ENCODE peak calls at places on chromosomes 7 and 10, in four cellular contexts. One of them, this sample, is unnamed. For H3K4me1, the result is how much of the 10 kb centered on the place peaks cover.

GRCh38 chr7:77800158-77800557 is 1.6 kb downstream of the PHTF2 start:
- DNase-seq in PC-3: no peak
- DNase-seq in stomach: no peak
- DNase-seq in endodermal cell: no peak
- DNase-seq in this sample: no peak

GRCh38 chr10:60186315-60187071 is 203.2 kb downstream of the ANK3 start:
- DNase-seq in PC-3: peak
- DNase-seq in stomach: peak
- DNase-seq in endodermal cell: no peak
- DNase-seq in this sample: no peak

GRCh38 chr10:110859947-110860376 is 11.8 kb upstream of the PDCD4 start:
- DNase-seq in PC-3: no peak
- DNase-seq in stomach: no peak
- DNase-seq in endodermal cell: peak
- DNase-seq in this sample: no peak

GRCh38 chr10:29849434-29849833 is 210.0 kb downstream of the JCAD start:
- DNase-seq in PC-3: peak
- DNase-seq in stomach: no peak
- DNase-seq in endodermal cell: no peak
- DNase-seq in this sample: no peak

GRCh38 chr7:133837248-133837647 is 289.9 kb upstream of the LRGUK start:
- DNase-seq in PC-3: no peak
- DNase-seq in stomach: no peak
- DNase-seq in endodermal cell: no peak
- DNase-seq in this sample: no peak

GRCh38 chr10:88392222-88392621 is 190.9 kb downstream of the RNLS start:
- DNase-seq in PC-3: no peak
- DNase-seq in stomach: no peak
- DNase-seq in endodermal cell: no peak
- DNase-seq in this sample: no peak

GRCh38 chr7:136998495-136998894 is 130.0 kb downstream of the CHRM2 start:
- DNase-seq in PC-3: peak
- DNase-seq in stomach: no peak
- DNase-seq in endodermal cell: no peak
- DNase-seq in this sample: no peak

GRCh38 chr10:48478980-48479811 is 125.7 kb downstream of the ARHGAP22 start:
- DNase-seq in PC-3: no peak
- DNase-seq in stomach: peak
- DNase-seq in endodermal cell: peak
- DNase-seq in this sample: peak

GRCh38 chr7:158252081-158252836 is 335.4 kb downstream of the PTPRN2 start:
- DNase-seq in PC-3: no peak
- DNase-seq in stomach: no peak
- DNase-seq in endodermal cell: peak
- DNase-seq in this sample: peak

GRCh38 chr7:5351508-5352265 is 68.9 kb downstream of the SLC29A4 start:
- DNase-seq in PC-3: no peak
- DNase-seq in stomach: no peak
- DNase-seq in endodermal cell: peak
- DNase-seq in this sample: no peak

GRCh38 chr7:5356751-5357119 is 66.9 kb downstream of the TNRC18 start:
- DNase-seq in PC-3: no peak
- DNase-seq in stomach: no peak
- DNase-seq in endodermal cell: no peak
- DNase-seq in this sample: no peak

GRCh38 chr7:5352440-5353010 is 69.8 kb downstream of the SLC29A4 start:
- DNase-seq in PC-3: no peak
- DNase-seq in stomach: no peak
- DNase-seq in endodermal cell: no peak
- DNase-seq in this sample: no peak

GRCh38 chr7:5357951-5358350 is 65.7 kb downstream of the TNRC18 start:
- DNase-seq in PC-3: no peak
- DNase-seq in stomach: no peak
- DNase-seq in endodermal cell: no peak
- DNase-seq in this sample: no peak

GRCh38 chr7:5354460-5355279 is 69.0 kb downstream of the TNRC18 start:
- DNase-seq in PC-3: peak
- DNase-seq in stomach: peak
- DNase-seq in endodermal cell: peak
- DNase-seq in this sample: no peak
- H3K27ac ChIP-seq in PC-3: no peak
- H3K27ac ChIP-seq in stomach: peak
- H3K27ac ChIP-seq in endodermal cell: no peak
- H3K27ac ChIP-seq in this sample: peak

GRCh38 chr7:92447239-92448184 is at the start of gene GATAD1:
- DNase-seq in PC-3: peak
- DNase-seq in stomach: peak
- DNase-seq in endodermal cell: peak
- DNase-seq in this sample: no peak
- H3K4me1 ChIP-seq in PC-3: under half
- H3K4me1 ChIP-seq in stomach: under half
- H3K4me1 ChIP-seq in endodermal cell: under half
- H3K4me1 ChIP-seq in this sample: under half

GRCh38 chr7:129212126-129212525 is 12.7 kb upstream of the AHCYL2 start:
- DNase-seq in PC-3: no peak
- DNase-seq in stomach: no peak
- DNase-seq in endodermal cell: no peak
- DNase-seq in this sample: no peak
- H3K27ac ChIP-seq in PC-3: no peak
- H3K27ac ChIP-seq in stomach: no peak
- H3K27ac ChIP-seq in endodermal cell: no peak
- H3K27ac ChIP-seq in this sample: no peak

DNA sequence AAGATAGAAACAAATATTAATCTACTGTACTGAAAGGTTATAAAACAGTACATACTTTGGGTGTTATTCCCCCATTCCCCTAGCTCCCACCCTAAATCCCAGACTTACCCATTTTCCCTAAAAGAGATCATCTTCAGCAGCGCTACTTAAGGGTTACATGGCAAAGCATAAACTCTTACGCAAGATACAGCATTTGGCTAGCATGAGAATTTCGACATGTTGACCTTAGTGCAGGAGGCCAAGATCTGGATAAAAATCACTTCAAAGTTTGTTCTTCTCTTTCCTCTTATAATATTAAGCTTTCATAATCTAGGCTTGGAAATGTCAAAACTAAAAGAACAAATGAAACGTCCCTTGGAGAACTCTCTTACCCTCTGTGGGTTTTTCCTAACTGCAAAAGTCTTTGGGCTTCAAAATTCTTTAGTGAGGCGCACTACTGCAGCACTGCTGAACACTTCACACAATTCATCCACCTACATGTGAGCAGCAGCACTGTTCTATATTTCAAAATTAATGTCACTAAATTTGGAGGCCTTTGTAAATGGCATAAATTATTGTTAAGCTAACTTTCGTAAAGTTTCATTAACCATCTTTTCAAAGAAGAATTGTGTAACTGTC is 59.5 kb upstream of the PDLIM1 start:
- DNase-seq in PC-3: no peak
- DNase-seq in stomach: no peak
- DNase-seq in endodermal cell: no peak
- DNase-seq in this sample: no peak
- H3K4me1 ChIP-seq in PC-3: under half
- H3K4me1 ChIP-seq in stomach: under half
- H3K4me1 ChIP-seq in endodermal cell: under half
- H3K4me1 ChIP-seq in this sample: under half

GRCh38 chr7:142275028-142275427 is 17.2 kb upstream of the PRSS58 start:
- DNase-seq in PC-3: no peak
- DNase-seq in stomach: no peak
- DNase-seq in endodermal cell: no peak
- DNase-seq in this sample: no peak

GRCh38 chr7:142279616-142280015 is 21.8 kb upstream of the PRSS58 start:
- DNase-seq in PC-3: no peak
- DNase-seq in stomach: no peak
- DNase-seq in endodermal cell: no peak
- DNase-seq in this sample: no peak

GRCh38 chr7:142280263-142280662 is 22.4 kb upstream of the PRSS58 start:
- DNase-seq in PC-3: no peak
- DNase-seq in stomach: no peak
- DNase-seq in endodermal cell: no peak
- DNase-seq in this sample: no peak
- H3K27ac ChIP-seq in PC-3: no peak
- H3K27ac ChIP-seq in stomach: no peak
- H3K27ac ChIP-seq in endodermal cell: no peak
- H3K27ac ChIP-seq in this sample: no peak

DNA sequence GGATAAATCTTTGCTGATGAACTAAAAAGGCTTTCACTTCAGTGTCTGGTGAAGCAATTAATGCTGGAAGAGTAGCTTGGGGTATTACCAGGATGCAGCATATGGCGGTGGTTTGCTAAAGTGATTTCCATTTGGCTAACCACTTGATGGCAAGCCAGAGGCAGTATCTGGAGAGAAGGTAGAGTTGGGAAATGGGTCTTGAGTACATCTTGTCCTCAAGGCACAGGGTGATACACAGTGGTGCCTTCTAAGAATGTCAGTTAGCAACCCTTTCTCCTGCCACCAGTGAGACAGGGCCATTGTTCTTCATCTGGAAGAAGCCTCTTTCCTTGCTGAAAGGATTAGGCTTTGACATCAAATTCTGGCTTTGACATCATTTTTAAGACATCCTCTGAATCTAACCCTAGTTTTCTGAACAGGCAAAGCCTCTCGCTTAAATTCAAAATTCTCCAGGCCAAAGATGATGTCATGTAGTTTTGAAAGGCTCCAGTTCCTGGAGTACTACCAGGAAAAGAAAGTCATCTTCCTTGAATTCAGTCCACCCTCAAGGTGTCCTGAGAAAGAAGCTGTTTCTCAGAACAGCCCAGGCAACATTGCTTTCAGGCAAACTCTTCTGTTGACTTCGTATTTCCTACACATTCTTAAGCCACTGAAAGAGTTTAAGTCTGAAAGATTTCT is 162.4 kb downstream of the ARID5B start:
- DNase-seq in PC-3: no peak
- DNase-seq in stomach: no peak
- DNase-seq in endodermal cell: no peak
- DNase-seq in this sample: no peak
- H3K4me1 ChIP-seq in PC-3: under half
- H3K4me1 ChIP-seq in stomach: under half
- H3K4me1 ChIP-seq in endodermal cell: under half
- H3K4me1 ChIP-seq in this sample: half or more

GRCh38 chr7:92836489-92837213 is at the start of gene CDK6:
- DNase-seq in PC-3: peak
- DNase-seq in stomach: peak
- DNase-seq in endodermal cell: peak
- DNase-seq in this sample: no peak

GRCh38 chr7:92835140-92835850 is 1.1 kb downstream of the CDK6 start:
- DNase-seq in PC-3: peak
- DNase-seq in stomach: peak
- DNase-seq in endodermal cell: peak
- DNase-seq in this sample: no peak

GRCh38 chr7:92834661-92835139 is 1.7 kb downstream of the CDK6 start:
- DNase-seq in PC-3: peak
- DNase-seq in stomach: peak
- DNase-seq in endodermal cell: peak
- DNase-seq in this sample: no peak

GRCh38 chr7:92837214-92837749 is 909 bp upstream of the CDK6 start:
- DNase-seq in PC-3: peak
- DNase-seq in stomach: no peak
- DNase-seq in endodermal cell: no peak
- DNase-seq in this sample: no peak

DNA sequence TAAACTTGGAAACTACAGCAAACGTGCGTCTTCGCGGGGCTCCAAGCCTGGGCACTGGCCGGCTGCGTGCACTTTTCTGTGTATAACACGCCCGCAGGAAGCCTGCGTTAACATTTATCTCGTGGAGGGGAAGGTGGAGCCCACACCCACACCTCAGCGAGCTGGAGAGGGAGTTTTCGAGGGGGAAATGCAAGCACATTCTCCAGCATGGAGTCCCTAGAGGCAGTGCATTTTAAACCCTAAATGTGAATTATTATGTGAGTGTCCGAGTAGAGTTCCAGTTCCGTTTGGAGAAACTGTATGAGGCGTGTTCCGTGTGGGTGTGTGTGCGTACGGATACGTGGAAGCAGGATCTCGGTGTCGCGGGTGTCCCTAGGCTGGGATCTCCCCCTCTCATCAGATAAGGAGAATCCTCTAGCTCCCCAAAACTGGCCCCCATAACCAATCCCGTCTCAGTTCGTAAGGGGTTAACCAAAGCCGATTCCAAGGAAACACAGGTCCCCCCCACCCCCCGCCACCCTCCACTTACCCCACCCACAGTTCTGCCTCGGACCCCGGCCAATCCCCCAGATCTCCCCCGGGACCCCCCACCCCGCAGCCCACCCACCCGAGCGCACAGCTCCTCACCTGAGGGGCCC is 403 bp downstream of the CDK6 start:
- DNase-seq in PC-3: peak
- DNase-seq in stomach: peak
- DNase-seq in endodermal cell: no peak
- DNase-seq in this sample: no peak
- H3K27ac ChIP-seq in PC-3: peak
- H3K27ac ChIP-seq in stomach: peak
- H3K27ac ChIP-seq in endodermal cell: peak
- H3K27ac ChIP-seq in this sample: peak

GRCh38 chr10:117541405-117541908 is 1.1 kb upstream of the EMX2 start:
- DNase-seq in PC-3: no peak
- DNase-seq in stomach: no peak
- DNase-seq in endodermal cell: peak
- DNase-seq in this sample: no peak
- H3K4me1 ChIP-seq in PC-3: under half
- H3K4me1 ChIP-seq in stomach: half or more
- H3K4me1 ChIP-seq in endodermal cell: under half
- H3K4me1 ChIP-seq in this sample: half or more

This sample was measured in vagina.